ENCODE peak calls at places on chromosomes 13 and 19, in seven cellular contexts. H is left lung, O is brain microvascular endothelial cell, Z is cardiac fibroblast, X is HFF-Myc, N is heart right ventricle, L is cardiac muscle cell. V is an unnamed sample.

GRCh38 chr19:13103585-13103923 is 896 bp upstream of the LYL1 start:
- DNase-seq in H (no peak), O (no peak), Z (no peak), X (no peak), N (no peak), L (no peak), V (no peak)

GRCh38 chr13:23672616-23673015 is 102.4 kb downstream of the TNFRSF19 start:
- DNase-seq in H (no peak), O (no peak), Z (peak; percentile 47), X (no peak), N (no peak), L (peak; percentile 54), V (no peak)

GRCh38 chr13:43036386-43037220 is 13.2 kb downstream of the DNAJC15 start:
- DNase-seq in H (no peak), O (no peak), Z (no peak), X (no peak), N (peak; percentile 74), L (peak; percentile 84), V (no peak)

GRCh38 chr13:113510871-113511270 is 20.4 kb upstream of the DCUN1D2 start:
- DNase-seq in H (no peak), O (no peak), Z (no peak), X (no peak), N (no peak), L (no peak), V (no peak)

GRCh38 chr13:44912617-44913016 is 76.7 kb downstream of the NUFIP1 start:
- DNase-seq in H (no peak), O (no peak), Z (no peak), X (no peak), N (no peak), L (no peak), V (no peak)

GRCh38 chr19:45403272-45403671 is 1.6 kb downstream of the PPP1R13L start:
- DNase-seq in H (no peak), O (no peak), Z (no peak), X (no peak), N (no peak), L (no peak), V (no peak)

GRCh38 chr13:104014803-104015645 is 948.8 kb upstream of the SLC10A2 start:
- DNase-seq in H (no peak), O (peak; percentile 85), Z (peak; percentile 53), X (no peak), N (no peak), L (peak; percentile 91), V (peak; percentile 52)

GRCh38 chr13:90867336-90867683 is 480.2 kb upstream of the MIR17HG start:
- DNase-seq in H (peak; percentile 58), O (peak; percentile 64), Z (peak; percentile 79), X (peak; percentile 38), N (peak; percentile 31), L (peak; percentile 89), V (peak; percentile 65)

GRCh38 chr13:73167046-73167820 is 108.4 kb downstream of the KLF5 start:
- DNase-seq in H (no peak), O (no peak), Z (no peak), X (no peak), N (no peak), L (peak; percentile 21), V (no peak)

GRCh38 chr13:43916828-43917227 is 37.1 kb downstream of the LACC1 start:
- DNase-seq in H (no peak), O (no peak), Z (no peak), X (no peak), N (no peak), L (no peak), V (no peak)

GRCh38 chr13:48110930-48111721 is 16.2 kb upstream of the MED4 start:
- DNase-seq in H (no peak), O (no peak), Z (no peak), X (no peak), N (peak; percentile 78), L (peak; percentile 86), V (no peak)

GRCh38 chr19:16213076-16213475 is 15.4 kb downstream of the AP1M1 start:
- DNase-seq in H (no peak), O (no peak), Z (peak; percentile 18), X (no peak), N (no peak), L (peak; percentile 26), V (no peak)

GRCh38 chr13:46267166-46267565 is 55.4 kb downstream of the LRRC63 start:
- DNase-seq in H (no peak), O (no peak), Z (no peak), X (no peak), N (no peak), L (no peak), V (no peak)

GRCh38 chr19:35329323-35329722 is 336 bp downstream of the CD22 start:
- DNase-seq in H (no peak), O (no peak), Z (no peak), X (no peak), N (no peak), L (no peak), V (no peak)

GRCh38 chr13:55528434-55528833 is 1612.3 kb upstream of the PRR20A start:
- DNase-seq in H (no peak), O (no peak), Z (no peak), X (no peak), N (no peak), L (no peak), V (no peak)

GRCh38 chr19:389246-389934 is 19.6 kb downstream of the C2CD4C start:
- DNase-seq in H (no peak), O (no peak), Z (no peak), X (no peak), N (no peak), L (no peak), V (no peak)

GRCh38 chr13:99406799-99407201 is 94.5 kb upstream of the TM9SF2 start:
- DNase-seq in H (no peak), O (no peak), Z (no peak), X (no peak), N (no peak), L (peak; percentile 36), V (no peak)

GRCh38 chr19:29889702-29890101 is 52.3 kb upstream of the URI1 start:
- DNase-seq in H (no peak), O (no peak), Z (no peak), X (no peak), N (no peak), L (no peak), V (no peak)

GRCh38 chr13:34246511-34246910 is 428.6 kb downstream of the RFC3 start:
- DNase-seq in H (no peak), O (peak; percentile 11), Z (peak; percentile 33), X (no peak), N (no peak), L (peak; percentile 22), V (no peak)

GRCh38 chr13:34254366-34254765 is 436.4 kb downstream of the RFC3 start:
- DNase-seq in H (no peak), O (no peak), Z (no peak), X (no peak), N (no peak), L (no peak), V (no peak)

GRCh38 chr13:34247596-34247995 is 429.6 kb downstream of the RFC3 start:
- DNase-seq in H (no peak), O (no peak), Z (no peak), X (no peak), N (no peak), L (no peak), V (no peak)

GRCh38 chr13:34249546-34249945 is 431.6 kb downstream of the RFC3 start:
- DNase-seq in H (no peak), O (no peak), Z (no peak), X (no peak), N (no peak), L (no peak), V (no peak)

GRCh38 chr13:34250151-34250550 is 432.2 kb downstream of the RFC3 start:
- DNase-seq in H (no peak), O (no peak), Z (no peak), X (no peak), N (no peak), L (no peak), V (no peak)
- TF ChIP-seq CTCF in H (no peak), O (no peak), Z (no peak), X (no peak), N (no peak), L (no peak), V (no peak)

GRCh38 chr19:49133621-49134454 is 14.5 kb downstream of the PPFIA3 start:
- DNase-seq in H (peak; percentile 83), O (peak; percentile 33), Z (peak; percentile 55), X (no peak), N (peak; percentile 69), L (peak; percentile 68), V (no peak)
- H3K4me3 ChIP-seq in H (peak overlapping the region; percentile 33), O (peak overlapping the region; percentile 22), Z (peak overlapping the region; percentile 7), X (no peak overlapping the region), N (peak overlapping the region; percentile 29), L (no peak overlapping the region), V (no peak overlapping the region)

GRCh38 chr19:19637186-19637522 is 6.3 kb downstream of the GMIP start:
- DNase-seq in H (no peak), O (no peak), Z (no peak), X (no peak), N (no peak), L (no peak), V (no peak)

GRCh38 chr19:19634516-19635312 is 6.7 kb upstream of the LPAR2 start:
- DNase-seq in H (no peak), O (no peak), Z (no peak), X (no peak), N (no peak), L (no peak), V (no peak)

GRCh38 chr19:19635313-19635702 is 7.3 kb upstream of the LPAR2 start:
- DNase-seq in H (no peak), O (no peak), Z (no peak), X (no peak), N (no peak), L (no peak), V (no peak)

GRCh38 chr19:19636573-19636972 is 6.9 kb downstream of the GMIP start:
- DNase-seq in H (no peak), O (no peak), Z (no peak), X (no peak), N (no peak), L (no peak), V (no peak)

GRCh38 chr19:19637523-19638251 is 5.8 kb downstream of the GMIP start:
- DNase-seq in H (no peak), O (no peak), Z (no peak), X (no peak), N (no peak), L (no peak), V (no peak)
- TF ChIP-seq CTCF in H (no peak), O (no peak), Z (no peak), X (no peak), N (no peak), L (no peak), V (no peak)

DNA sequence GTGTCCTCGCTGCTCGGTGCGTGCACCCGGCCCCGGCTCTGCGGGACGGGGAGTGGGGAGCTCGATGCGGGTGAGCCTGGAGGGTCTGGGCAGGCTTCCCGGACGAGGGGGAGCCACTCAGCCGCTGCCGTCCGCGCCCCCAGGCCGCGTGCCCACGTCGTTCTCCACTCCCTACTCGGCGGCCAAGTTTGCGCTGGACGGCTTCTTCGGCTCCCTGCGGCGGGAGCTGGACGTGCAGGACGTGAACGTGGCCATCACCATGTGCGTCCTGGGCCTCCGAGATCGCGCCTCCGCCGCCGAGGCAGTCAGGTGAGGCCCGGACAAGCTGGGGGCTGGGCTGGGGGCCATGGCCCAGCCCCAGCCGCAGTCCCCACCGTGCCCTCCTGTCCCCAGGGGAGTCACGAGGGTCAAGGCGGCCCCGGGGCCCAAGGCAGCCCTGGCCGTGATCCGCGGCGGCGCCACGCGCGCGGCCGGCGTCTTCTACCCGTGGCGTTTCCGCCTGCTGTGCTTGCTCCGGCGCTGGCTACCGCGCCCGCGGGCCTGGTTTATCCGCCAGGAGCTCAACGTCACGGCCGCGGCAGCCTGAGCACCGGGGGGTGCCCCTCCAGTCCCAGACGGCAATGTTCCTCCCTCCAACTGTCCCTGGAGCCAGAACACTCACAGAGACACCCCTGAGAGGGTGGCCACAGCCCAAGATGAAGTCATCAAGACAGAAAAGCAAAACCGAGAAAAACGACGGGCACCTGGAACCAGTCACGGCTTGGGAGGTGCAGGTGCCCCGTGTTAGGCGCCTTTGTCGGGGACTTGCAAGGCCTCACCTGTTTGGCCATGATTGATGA is 2.5 kb upstream of the RPL36 start:
- DNase-seq in H (no peak), O (no peak), Z (no peak), X (no peak), N (no peak), L (no peak), V (no peak)
- H3K4me3 ChIP-seq in H (peak overlapping the region; percentile 70), O (peak overlapping the region; percentile 53), Z (peak overlapping the region; percentile 49), X (peak overlapping the region; percentile 47), N (peak overlapping the region; percentile 52), L (no peak overlapping the region), V (peak overlapping the region; percentile 46)